ENCODE peak calls at places on chromosomes 11 and 22, in four cellular contexts. A is SK-N-SH, E is HCT116, F is K562. R is an unnamed sample.
A peak's percentile ranks its signal among the peaks of the same experiment; 100 is the strongest.

GRCh38 chr11:78391424-78391823 is 26.2 kb downstream of the GAB2 start:
- DNase-seq in A (no peak), E (no peak), F (no peak), R (no peak)

GRCh38 chr22:21569459-21570161 is 2.1 kb downstream of the UBE2L3 start:
- DNase-seq in E (no peak), F (no peak), A (no peak), R (no peak)

GRCh38 chr11:2825261-2825885 is 60.2 kb downstream of the CDKN1C start:
- DNase-seq in F (peak; percentile 32), A (no peak), E (no peak), R (no peak)

GRCh38 chr11:86676533-86677154 is 4.2 kb upstream of the ME3 start:
- DNase-seq in F (peak; percentile 59), E (peak; percentile 33), A (peak; percentile 22), R (peak; percentile 66)

GRCh38 chr22:29112680-29113079 is 39.8 kb downstream of the KREMEN1 start:
- DNase-seq in E (no peak), A (no peak), F (no peak), R (no peak)

GRCh38 chr11:30603357-30603756 is 17.2 kb upstream of the MPPED2 start:
- DNase-seq in A (no peak), E (no peak), F (no peak), R (no peak)

GRCh38 chr11:60951611-60951908 is 416 bp downstream of the SLC15A3 start:
- DNase-seq in A (no peak), F (no peak), E (no peak), R (no peak)

GRCh38 chr22:32531955-32532818 is 57.6 kb downstream of the FBXO7 start:
- DNase-seq in E (no peak), F (peak; percentile 77), A (peak; percentile 79), R (no peak)

GRCh38 chr11:96051820-96052219 is 127.9 kb upstream of the MTMR2 start:
- DNase-seq in A (no peak), E (no peak), F (no peak), R (no peak)

GRCh38 chr11:99371257-99371656 is 350.5 kb downstream of the CNTN5 start:
- DNase-seq in A (no peak), F (no peak), E (no peak), R (no peak)

GRCh38 chr22:19741053-19741452 is 17.7 kb downstream of the GP1BB start:
- DNase-seq in A (no peak), E (no peak), F (no peak), R (no peak)

GRCh38 chr22:42880815-42881214 is 23.7 kb upstream of the ARFGAP3 start:
- DNase-seq in A (no peak), F (no peak), E (no peak), R (no peak)

GRCh38 chr11:119369035-119369925 is 12.2 kb downstream of the USP2 start:
- DNase-seq in F (no peak), A (peak; percentile 77), E (no peak), R (no peak)

GRCh38 chr11:64687641-64688533 is 35.1 kb downstream of the NRXN2 start:
- DNase-seq in F (no peak), A (no peak), E (no peak), R (no peak)

GRCh38 chr11:126546191-126546590 is 190.7 kb downstream of the ST3GAL4 start:
- DNase-seq in F (no peak), A (no peak), E (no peak), R (peak; percentile 39)

GRCh38 chr11:93080146-93080759 is 110.8 kb downstream of the MTNR1B start:
- DNase-seq in E (no peak), F (no peak), A (no peak), R (no peak)

GRCh38 chr11:17352925-17353227 is 1.3 kb downstream of the NCR3LG1 start:
- DNase-seq in A (peak; percentile 52), F (peak; percentile 48), E (no peak), R (peak; percentile 43)

GRCh38 chr11:129374993-129375721 is 491 bp upstream of the BARX2 start:
- DNase-seq in E (no peak), F (no peak), A (peak; percentile 49), R (peak; percentile 88)

GRCh38 chr11:94175545-94175944 is 46.9 kb downstream of the PANX1 start:
- DNase-seq in A (no peak), E (no peak), F (no peak), R (no peak)

GRCh38 chr11:772429-773390 is 4.6 kb downstream of the GATD1 start:
- DNase-seq in F (no peak), A (no peak), E (no peak), R (no peak)

GRCh38 chr11:47488111-47488510 is 39.2 kb upstream of the RAPSN start:
- DNase-seq in E (no peak), A (no peak), F (no peak), R (no peak)
- TF ChIP-seq JUND in E (no peak), A (no peak), F (no peak), R (no peak)

DNA sequence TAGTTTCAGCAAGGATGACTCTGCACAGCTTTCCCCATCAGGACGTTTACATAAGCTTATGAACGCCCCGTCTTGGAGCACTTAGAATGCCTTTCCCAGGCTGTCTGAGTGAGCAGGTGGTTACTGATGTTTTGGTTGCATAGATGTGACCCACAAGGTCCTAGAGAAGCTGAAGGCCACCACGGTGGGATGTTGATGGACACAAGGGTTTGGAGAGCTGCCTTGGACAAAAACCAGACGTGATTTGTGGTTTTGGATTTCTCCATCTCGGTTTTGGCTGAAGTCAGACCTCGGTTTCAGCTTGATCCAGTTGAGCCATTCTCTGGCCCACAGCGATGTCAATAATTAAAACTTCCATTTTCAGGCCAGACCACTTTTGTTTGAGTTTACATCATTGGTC is 151.9 kb downstream of the LDLRAD3 start:
- DNase-seq in A (no peak), E (no peak), F (no peak), R (no peak)
- TF ChIP-seq JUND in A (no peak), E (no peak), F (no peak), R (no peak)

GRCh38 chr11:70842701-70843100 is 409.7 kb downstream of the SHANK2 start:
- DNase-seq in F (no peak), A (no peak), E (no peak), R (no peak)
- TF ChIP-seq JUND in F (no peak), A (no peak), E (no peak), R (no peak)

DNA sequence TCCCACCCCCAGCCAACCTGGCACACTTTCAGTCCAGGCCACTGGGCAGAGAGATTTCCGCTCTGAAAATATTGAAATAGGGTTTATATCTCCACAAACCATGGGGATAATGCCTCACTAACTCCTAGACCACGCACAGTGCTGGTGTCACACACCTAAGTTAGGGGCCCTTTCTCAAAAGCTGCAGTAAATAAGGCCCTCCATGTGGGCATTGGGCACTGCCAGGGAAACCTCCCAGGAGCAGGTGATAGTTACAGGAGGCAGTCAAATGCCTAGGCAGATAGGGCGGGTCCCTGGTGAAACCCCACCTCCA is 3.1 kb upstream of the IL10RA start:
- DNase-seq in A (no peak), F (no peak), E (no peak), R (no peak)
- TF ChIP-seq JUND in A (no peak), F (no peak), E (no peak), R (no peak)

DNA sequence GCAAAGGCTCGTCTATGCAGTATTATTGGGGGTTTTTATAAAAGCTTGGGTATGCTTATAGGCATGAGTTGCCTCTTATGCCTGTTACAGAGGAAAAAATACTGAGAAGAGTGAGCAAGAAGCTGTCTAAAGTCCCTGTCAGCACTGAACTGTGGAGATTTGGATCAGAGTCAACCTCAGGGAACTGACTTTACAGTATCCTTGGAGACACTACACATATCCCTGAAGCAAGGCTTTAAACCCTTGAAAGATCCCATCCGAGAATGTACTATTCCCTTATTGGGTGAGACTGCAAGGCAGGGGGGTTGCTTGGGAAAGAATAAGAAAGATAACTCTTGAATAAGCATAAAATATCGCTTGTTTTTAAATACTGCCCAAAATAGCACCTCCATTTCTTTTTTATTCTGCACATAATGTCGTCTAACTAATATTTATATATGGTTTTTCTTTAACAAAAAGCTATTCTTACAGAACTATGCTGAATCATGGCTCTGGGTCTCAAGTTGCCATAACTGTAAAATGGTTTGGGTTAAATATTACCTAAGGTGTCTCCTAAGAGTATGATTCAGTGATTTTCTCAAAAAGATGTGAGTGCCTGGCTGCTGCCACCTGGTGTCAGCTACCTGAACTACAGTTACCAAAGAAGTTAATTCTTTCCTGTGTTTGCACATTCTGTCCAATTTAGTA is 1062.8 kb downstream of the DLG2 start:
- DNase-seq in F (peak; percentile 26), E (peak; percentile 38), A (peak; percentile 16), R (peak; percentile 67)
- TF ChIP-seq JUND in F (no peak), E (no peak), A (no peak), R (no peak)

GRCh38 chr11:116459233-116459632 is 313.6 kb downstream of the BUD13 start:
- DNase-seq in F (no peak), A (peak; percentile 28), E (no peak), R (no peak)

GRCh38 chr11:116458546-116458945 is 314.2 kb downstream of the BUD13 start:
- DNase-seq in F (no peak), E (no peak), A (no peak), R (no peak)

GRCh38 chr11:116459644-116460043 is 313.1 kb downstream of the BUD13 start:
- DNase-seq in F (no peak), E (no peak), A (no peak), R (no peak)

GRCh38 chr11:116454951-116455350 is 317.8 kb downstream of the BUD13 start:
- DNase-seq in F (no peak), A (no peak), E (no peak), R (no peak)

DNA sequence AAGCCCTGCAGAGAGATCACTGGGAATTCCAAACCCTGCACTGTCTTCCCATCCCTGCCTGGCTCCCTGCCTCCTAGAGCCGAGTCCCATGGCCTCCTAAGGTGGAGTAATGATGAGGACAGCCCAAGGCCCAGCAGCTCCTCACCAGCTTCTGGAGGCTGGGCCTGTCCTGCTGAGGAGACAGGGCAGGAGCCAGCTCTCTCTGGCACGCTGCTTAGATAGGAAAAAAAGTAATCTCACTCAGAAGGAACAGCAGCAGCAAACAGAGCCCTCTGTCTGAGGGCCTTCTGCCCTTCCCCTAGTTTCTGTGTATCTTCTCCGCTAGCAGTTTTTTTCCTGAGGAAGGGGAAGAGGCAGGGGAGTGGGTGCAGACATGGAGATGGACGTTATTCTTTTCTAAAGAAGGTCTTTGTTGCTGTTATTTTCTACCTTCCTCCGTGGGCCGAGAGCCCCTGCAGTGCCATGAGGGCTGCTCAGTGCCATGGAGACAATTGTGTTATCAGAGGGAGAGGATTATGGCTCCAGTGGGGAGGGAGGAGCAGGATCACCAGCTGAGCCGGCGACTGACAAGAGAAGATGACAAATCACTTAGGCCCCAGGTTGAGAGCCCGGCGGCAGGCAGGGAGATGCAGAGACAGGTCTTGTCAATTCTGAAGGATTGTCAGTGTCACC is 315.3 kb downstream of the BUD13 start:
- DNase-seq in E (no peak), F (no peak), A (no peak), R (no peak)
- TF ChIP-seq JUND in E (no peak), F (no peak), A (no peak), R (no peak)

R was measured in T47D.